ENCODE peak calls at places on chromosomes 16 and 17, in seven cellular contexts. V is stomach, M is mammary epithelial cell, S is left ventricle myocardium inferior, B is SK-N-SH, F is neuronal stem cell, R is heart right ventricle. X is an unnamed sample. For H3K4me1, the result is how much of the 10 kb centered on the place peaks cover.

GRCh38 chr17:77499699-77500435 is 359.1 kb downstream of the SEC14L1 start:
- DNase-seq in V (no peak), M (no peak), S (no peak), B (peak), F (no peak), R (no peak), X (no peak)

GRCh38 chr17:59435238-59435637 is 103.8 kb downstream of the YPEL2 start:
- DNase-seq in V (no peak), M (peak), S (no peak), B (no peak), F (no peak), R (no peak), X (no peak)

GRCh38 chr17:21286066-21286770 is 1.7 kb downstream of the MAP2K3 start:
- DNase-seq in V (peak), M (peak), S (peak), B (peak), F (no peak), R (peak), X (peak)

GRCh38 chr16:87074635-87075318 is 242.4 kb downstream of the C16orf95 start:
- DNase-seq in V (no peak), M (no peak), S (no peak), B (no peak), F (no peak), R (no peak), X (no peak)

GRCh38 chr17:63431939-63432804 is 13.9 kb downstream of the CYB561 start:
- DNase-seq in V (no peak), M (no peak), S (no peak), B (peak), F (no peak), R (no peak), X (no peak)

GRCh38 chr17:11869680-11870394 is 127.4 kb downstream of the ZNF18 start:
- DNase-seq in V (no peak), M (no peak), S (no peak), B (no peak), F (no peak), R (no peak), X (no peak)

GRCh38 chr16:85555549-85556455 is 57.3 kb upstream of the GSE1 start:
- DNase-seq in V (peak), M (peak), S (peak), B (peak), F (no peak), R (peak), X (peak)

GRCh38 chr17:18182978-18183333 is 672 bp upstream of the ALKBH5 start:
- DNase-seq in V (peak), M (no peak), S (peak), B (peak), F (no peak), R (peak), X (peak)

GRCh38 chr16:28915181-28915580 is 9.9 kb downstream of the RABEP2 start:
- DNase-seq in V (no peak), M (no peak), S (no peak), B (no peak), F (no peak), R (no peak), X (no peak)

GRCh38 chr16:85445779-85446222 is 167.3 kb upstream of the GSE1 start:
- DNase-seq in V (peak), M (no peak), S (no peak), B (peak), F (no peak), R (no peak), X (no peak)

GRCh38 chr17:62064791-62065563 is at the start of gene MED13:
- DNase-seq in V (peak), M (peak), S (peak), B (peak), F (peak), R (peak), X (peak)

GRCh38 chr16:15031596-15031995 is 24.3 kb downstream of the NTAN1 start:
- DNase-seq in V (no peak), M (no peak), S (no peak), B (no peak), F (no peak), R (no peak), X (no peak)

GRCh38 chr16:85156869-85157268 is 44.6 kb upstream of the CIBAR2 start:
- DNase-seq in V (no peak), M (no peak), S (no peak), B (no peak), F (no peak), R (no peak), X (no peak)

GRCh38 chr16:69150146-69150865 is 17.9 kb downstream of the UTP4 start:
- DNase-seq in V (peak), M (peak), S (no peak), B (peak), F (peak), R (no peak), X (no peak)

GRCh38 chr16:2966803-2967184 is 2.4 kb upstream of the PAQR4 start:
- DNase-seq in V (peak), M (no peak), S (no peak), B (no peak), F (no peak), R (no peak), X (peak)

GRCh38 chr16:70290949-70291519 is 1.7 kb upstream of the AARS1 start:
- DNase-seq in V (no peak), M (no peak), S (no peak), B (no peak), F (no peak), R (no peak), X (no peak)

GRCh38 chr16:70294385-70295029 is 4.5 kb upstream of the DDX19B start:
- DNase-seq in V (no peak), M (no peak), S (no peak), B (no peak), F (no peak), R (no peak), X (no peak)

DNA sequence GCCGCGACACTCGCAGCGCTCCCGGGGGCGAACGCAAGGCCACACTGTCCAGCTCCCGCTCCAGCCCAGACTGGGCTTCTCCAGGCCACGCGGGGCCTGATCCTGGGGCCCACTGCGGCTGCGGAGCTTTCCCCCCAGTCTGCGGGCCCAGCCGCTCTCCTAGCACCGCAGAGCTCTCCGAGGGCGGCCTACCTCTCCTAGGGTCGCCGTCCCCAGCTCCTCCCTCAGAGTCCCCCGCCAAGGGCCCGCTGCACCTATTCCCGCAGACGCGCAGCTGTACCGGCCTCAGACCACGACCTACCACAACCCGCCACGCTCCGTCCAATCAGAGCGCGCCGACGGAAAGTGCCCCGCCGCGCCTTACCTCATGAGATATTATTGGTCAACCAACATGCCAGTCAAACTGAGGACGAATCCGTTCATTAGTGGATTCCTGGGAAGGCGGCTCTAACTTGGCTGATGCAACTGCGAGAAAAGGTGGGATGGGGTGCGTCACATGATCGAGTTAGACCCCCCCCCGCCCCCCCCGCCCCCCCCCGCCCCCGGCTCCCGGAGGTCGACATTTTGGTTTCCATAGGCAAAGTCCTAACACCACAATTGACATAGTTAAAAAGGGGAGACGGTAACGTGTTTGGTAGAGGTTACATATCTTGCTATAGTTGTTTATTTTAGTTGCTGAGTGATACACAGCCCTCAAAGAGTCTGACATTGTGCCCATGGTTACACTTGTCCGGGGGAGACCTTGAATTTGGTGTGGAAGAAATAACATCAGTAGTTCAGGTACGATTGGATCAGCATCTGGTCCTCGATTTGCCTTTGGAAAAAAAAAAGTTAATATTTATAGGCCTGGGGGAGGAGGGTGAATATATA is at the start of gene AARS1:
- DNase-seq in V (peak), M (peak), S (peak), B (peak), F (peak), R (peak), X (peak)
- H3K27ac ChIP-seq in V (peak), M (peak), S (peak), B (peak), F (peak), R (peak), X (peak)

GRCh38 chr17:38911081-38911730 is 14.2 kb upstream of the LASP1NB start:
- DNase-seq in V (no peak), M (no peak), S (no peak), B (no peak), F (no peak), R (no peak), X (peak)

GRCh38 chr17:38912221-38912813 is 13.1 kb upstream of the LASP1NB start:
- DNase-seq in V (peak), M (no peak), S (peak), B (peak), F (no peak), R (peak), X (peak)

GRCh38 chr17:38907930-38908675 is 17.3 kb upstream of the LASP1NB start:
- DNase-seq in V (no peak), M (no peak), S (peak), B (no peak), F (no peak), R (no peak), X (peak)

GRCh38 chr17:38908676-38909181 is 16.7 kb upstream of the LASP1NB start:
- DNase-seq in V (no peak), M (peak), S (no peak), B (no peak), F (no peak), R (no peak), X (peak)

GRCh38 chr17:38910325-38910724 is 15.1 kb upstream of the LASP1NB start:
- DNase-seq in V (no peak), M (no peak), S (no peak), B (no peak), F (no peak), R (no peak), X (peak)
- H3K4me1 ChIP-seq in V (under half), M (under half), S (half or more), B (under half), F (under half), R (half or more), X (half or more)

GRCh38 chr16:51149251-51149661 is 1.8 kb downstream of the SALL1 start:
- DNase-seq in V (no peak), M (no peak), S (no peak), B (no peak), F (no peak), R (no peak), X (no peak)

GRCh38 chr16:51151435-51151950 is 423 bp upstream of the SALL1 start:
- DNase-seq in V (peak), M (no peak), S (no peak), B (peak), F (peak), R (peak), X (no peak)

GRCh38 chr16:51149721-51150158 is 1.3 kb downstream of the SALL1 start:
- DNase-seq in V (no peak), M (no peak), S (no peak), B (peak), F (no peak), R (no peak), X (no peak)

GRCh38 chr16:51150894-51151320 is at the start of gene SALL1:
- DNase-seq in V (no peak), M (no peak), S (no peak), B (no peak), F (no peak), R (no peak), X (no peak)

GRCh38 chr16:51150159-51150893 is 744 bp downstream of the SALL1 start:
- DNase-seq in V (no peak), M (no peak), S (no peak), B (peak), F (no peak), R (no peak), X (no peak)
- H3K27ac ChIP-seq in V (peak), M (no peak), S (no peak), B (no peak), F (peak), R (no peak), X (no peak)

DNA sequence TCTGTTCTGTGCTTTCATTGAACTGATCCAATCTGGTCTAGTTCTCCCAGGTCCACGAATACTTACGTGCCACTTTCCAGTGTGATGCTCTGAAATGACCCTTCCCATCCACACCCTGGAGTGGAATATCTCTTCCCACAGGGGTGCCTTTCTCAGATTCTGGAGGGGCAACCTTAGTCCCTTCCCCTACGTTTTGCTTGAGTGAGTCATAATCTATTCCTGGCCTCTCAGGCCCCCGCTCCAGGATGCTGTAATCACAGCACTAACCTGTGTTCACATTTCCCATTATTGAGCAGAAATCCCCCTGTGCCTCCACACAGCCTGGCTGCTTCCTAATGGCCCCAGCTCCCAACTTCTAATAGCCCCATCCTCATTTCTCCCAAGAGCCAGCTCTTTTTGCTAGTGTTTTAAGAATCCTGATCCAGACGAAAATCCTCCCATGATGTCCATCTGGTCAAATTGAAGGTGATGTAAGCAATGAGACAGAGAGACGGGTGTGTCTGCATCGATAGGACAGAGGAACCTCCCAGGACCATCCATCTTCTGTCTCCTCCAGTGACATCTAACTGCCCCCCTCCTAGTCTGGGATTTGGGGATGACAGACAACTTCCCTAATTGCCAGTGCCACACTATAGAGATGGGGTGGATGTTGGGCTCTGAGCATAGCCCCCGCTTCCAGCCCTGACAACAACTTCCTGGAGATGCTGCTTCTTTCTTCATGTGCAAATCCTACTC is 164.0 kb upstream of the MAF start:
- DNase-seq in V (no peak), M (no peak), S (no peak), B (no peak), F (no peak), R (no peak), X (no peak)
- H3K4me1 ChIP-seq in V (under half), M (under half), S (under half), B (under half), F (under half), R (under half), X (under half)

GRCh38 chr17:67467500-67468481 is 90.7 kb downstream of the PITPNC1 start:
- DNase-seq in V (no peak), M (no peak), S (no peak), B (peak), F (no peak), R (no peak), X (no peak)

GRCh38 chr17:67474081-67474661 is 97.1 kb downstream of the PITPNC1 start:
- DNase-seq in V (no peak), M (no peak), S (peak), B (no peak), F (no peak), R (peak), X (no peak)

GRCh38 chr17:67466251-67466650 is 89.2 kb downstream of the PITPNC1 start:
- DNase-seq in V (no peak), M (no peak), S (no peak), B (no peak), F (no peak), R (no peak), X (no peak)

GRCh38 chr17:67471118-67471517 is 94.0 kb downstream of the PITPNC1 start:
- DNase-seq in V (no peak), M (no peak), S (no peak), B (no peak), F (no peak), R (no peak), X (no peak)

GRCh38 chr17:67469208-67469980 is 92.3 kb downstream of the PITPNC1 start:
- DNase-seq in V (no peak), M (no peak), S (no peak), B (peak), F (no peak), R (no peak), X (peak)
- H3K27ac ChIP-seq in V (peak), M (no peak), S (peak), B (no peak), F (no peak), R (peak), X (peak)

DNA sequence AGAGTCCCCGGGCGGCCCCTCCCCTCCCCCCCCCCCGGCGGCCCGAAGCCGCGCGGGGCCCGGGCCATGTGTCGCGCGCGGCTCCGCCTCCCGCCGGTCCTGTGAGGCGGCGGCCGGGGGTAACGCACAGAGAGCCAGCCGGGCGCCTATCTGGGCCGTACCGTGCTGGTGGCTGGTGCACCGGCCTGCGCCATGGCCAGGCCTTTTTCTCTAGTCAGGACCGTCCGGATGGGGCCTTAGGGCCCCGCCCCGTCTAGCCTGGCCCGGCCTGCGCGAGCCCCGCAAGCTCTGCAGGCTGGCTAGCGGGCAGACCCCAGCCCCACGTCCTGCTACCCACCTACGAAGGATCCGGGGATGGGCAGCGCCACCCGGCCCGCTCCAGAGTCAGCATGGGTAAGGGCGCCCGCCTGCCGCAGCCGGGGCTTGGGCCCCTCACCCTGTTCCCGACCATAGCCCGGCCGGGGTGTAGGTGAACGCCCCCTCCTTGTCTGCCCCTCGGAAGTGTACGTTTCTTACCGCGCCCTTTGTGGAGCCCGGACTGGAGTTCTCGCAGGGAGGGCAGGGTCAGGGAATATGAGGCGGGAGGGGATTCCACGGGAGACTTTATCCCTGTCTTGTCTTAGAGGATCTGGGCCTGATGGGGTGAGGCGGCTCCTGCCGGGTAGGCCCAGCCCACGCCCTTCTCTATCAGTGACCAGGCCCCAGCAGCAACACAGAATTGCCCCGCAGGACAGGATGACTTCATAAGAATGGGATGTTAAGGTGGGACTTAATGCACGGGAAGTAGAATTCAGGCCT is at the start of gene CENPT:
- DNase-seq in V (peak), M (peak), S (peak), B (peak), F (no peak), R (no peak), X (peak)
- H3K4me1 ChIP-seq in V (under half), M (under half), S (half or more), B (under half), F (under half), R (half or more), X (under half)

GRCh38 chr17:7496470-7497227 is 12.5 kb downstream of the POLR2A start:
- DNase-seq in V (no peak), M (no peak), S (no peak), B (no peak), F (no peak), R (no peak), X (no peak)
- H3K27ac ChIP-seq in V (peak), M (no peak), S (peak), B (no peak), F (no peak), R (peak), X (peak)

DNA sequence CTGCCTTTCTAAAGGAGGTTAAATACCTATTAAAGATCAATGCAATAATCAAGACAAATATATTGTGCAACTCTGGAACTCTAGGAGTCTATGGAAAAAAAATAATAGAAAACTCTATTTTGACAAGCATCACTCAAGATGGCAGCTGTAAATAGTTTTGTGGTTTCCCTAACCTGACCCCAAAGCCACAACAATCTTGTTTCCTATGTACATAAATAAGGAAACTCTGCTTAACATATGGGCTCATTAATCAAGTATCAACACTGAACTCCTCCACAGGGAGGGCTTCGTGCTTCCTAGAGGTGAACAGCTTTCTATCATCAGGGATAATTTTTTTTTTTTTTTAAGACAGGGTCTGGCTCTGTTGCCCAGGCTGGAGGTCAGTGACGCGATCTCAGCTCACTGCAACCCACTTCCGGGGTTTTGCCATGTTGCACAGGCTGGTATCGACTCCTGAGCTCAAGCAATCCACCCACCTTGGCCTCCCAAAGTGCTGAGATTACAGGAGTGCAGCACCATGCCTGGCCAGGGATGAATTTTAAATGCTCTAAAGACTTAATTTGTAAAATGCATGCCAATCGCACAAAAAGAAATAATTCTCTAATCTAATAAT is 42.5 kb downstream of the ARHGAP17 start:
- DNase-seq in V (no peak), M (no peak), S (no peak), B (no peak), F (no peak), R (no peak), X (no peak)
- H3K4me1 ChIP-seq in V (under half), M (under half), S (half or more), B (under half), F (under half), R (half or more), X (under half)